ENCODE peak calls at places on chromosomes 13 and 19, in ten cellular contexts. One of them, this sample, is unnamed.

GRCh38 chr13:113596321-113597200 is 12.0 kb downstream of the TFDP1 start:
- DNase-seq in thyroid gland: no peak
- DNase-seq in fibroblast of mammary gland: no peak
- DNase-seq in colonic mucosa: no peak
- DNase-seq in WTC11: peak; percentile 7
- DNase-seq in AG04450: no peak
- DNase-seq in cardiac muscle cell: no peak
- DNase-seq in GM06990: no peak
- DNase-seq in neural crest cell: no peak
- DNase-seq in cardiac fibroblast: no peak
- DNase-seq in this sample: no peak

GRCh38 chr19:30565680-30566079 is 193.5 kb downstream of the ZNF536 start:
- DNase-seq in AG04450: no peak
- DNase-seq in cardiac muscle cell: no peak
- DNase-seq in cardiac fibroblast: no peak
- DNase-seq in WTC11: no peak
- DNase-seq in thyroid gland: no peak
- DNase-seq in GM06990: no peak
- DNase-seq in colonic mucosa: no peak
- DNase-seq in fibroblast of mammary gland: no peak
- DNase-seq in neural crest cell: no peak
- DNase-seq in this sample: no peak

GRCh38 chr19:15532779-15533521 is 24.6 kb downstream of the CYP4F22 start:
- DNase-seq in thyroid gland: no peak
- DNase-seq in GM06990: no peak
- DNase-seq in AG04450: no peak
- DNase-seq in WTC11: no peak
- DNase-seq in neural crest cell: no peak
- DNase-seq in colonic mucosa: no peak
- DNase-seq in cardiac fibroblast: peak; percentile 40
- DNase-seq in fibroblast of mammary gland: peak; percentile 11
- DNase-seq in cardiac muscle cell: peak; percentile 32
- DNase-seq in this sample: no peak

GRCh38 chr13:29969286-29969685 is 118.9 kb upstream of the UBL3 start:
- DNase-seq in AG04450: peak; percentile 43
- DNase-seq in thyroid gland: no peak
- DNase-seq in GM06990: no peak
- DNase-seq in fibroblast of mammary gland: peak; percentile 98
- DNase-seq in neural crest cell: no peak
- DNase-seq in colonic mucosa: no peak
- DNase-seq in cardiac muscle cell: peak; percentile 91
- DNase-seq in cardiac fibroblast: peak; percentile 81
- DNase-seq in WTC11: no peak
- DNase-seq in this sample: no peak

GRCh38 chr19:40933025-40933424 is 51.0 kb upstream of the CYP2A7 start:
- DNase-seq in thyroid gland: no peak
- DNase-seq in GM06990: no peak
- DNase-seq in cardiac fibroblast: peak; percentile 40
- DNase-seq in AG04450: no peak
- DNase-seq in cardiac muscle cell: peak; percentile 30
- DNase-seq in neural crest cell: no peak
- DNase-seq in colonic mucosa: no peak
- DNase-seq in WTC11: peak; percentile 58
- DNase-seq in fibroblast of mammary gland: peak; percentile 1
- DNase-seq in this sample: no peak

GRCh38 chr13:49976314-49977258 is 20.3 kb upstream of the TRIM13 start:
- DNase-seq in thyroid gland: peak; percentile 68
- DNase-seq in GM06990: no peak
- DNase-seq in colonic mucosa: peak; percentile 79
- DNase-seq in fibroblast of mammary gland: peak; percentile 74
- DNase-seq in cardiac fibroblast: peak; percentile 81
- DNase-seq in neural crest cell: peak; percentile 61
- DNase-seq in AG04450: peak; percentile 34
- DNase-seq in cardiac muscle cell: peak; percentile 84
- DNase-seq in WTC11: peak; percentile 76
- DNase-seq in this sample: peak; percentile 70

GRCh38 chr19:50002386-50002960 is 22.7 kb downstream of the VRK3 start:
- DNase-seq in neural crest cell: no peak
- DNase-seq in colonic mucosa: no peak
- DNase-seq in cardiac muscle cell: no peak
- DNase-seq in AG04450: no peak
- DNase-seq in WTC11: no peak
- DNase-seq in thyroid gland: no peak
- DNase-seq in fibroblast of mammary gland: no peak
- DNase-seq in cardiac fibroblast: no peak
- DNase-seq in GM06990: no peak
- DNase-seq in this sample: no peak

GRCh38 chr13:75479102-75479501 is 2.9 kb downstream of the TBC1D4 start:
- DNase-seq in WTC11: no peak
- DNase-seq in colonic mucosa: no peak
- DNase-seq in neural crest cell: no peak
- DNase-seq in GM06990: no peak
- DNase-seq in AG04450: no peak
- DNase-seq in cardiac fibroblast: no peak
- DNase-seq in fibroblast of mammary gland: no peak
- DNase-seq in thyroid gland: no peak
- DNase-seq in cardiac muscle cell: no peak
- DNase-seq in this sample: no peak

GRCh38 chr13:41284512-41285288 is 21.3 kb upstream of the MTRF1 start:
- DNase-seq in cardiac muscle cell: peak; percentile 66
- DNase-seq in colonic mucosa: no peak
- DNase-seq in cardiac fibroblast: peak; percentile 98
- DNase-seq in AG04450: peak; percentile 20
- DNase-seq in fibroblast of mammary gland: peak; percentile 93
- DNase-seq in neural crest cell: no peak
- DNase-seq in thyroid gland: no peak
- DNase-seq in WTC11: no peak
- DNase-seq in GM06990: no peak
- DNase-seq in this sample: no peak

GRCh38 chr19:3163230-3163886 is 15.2 kb upstream of the S1PR4 start:
- DNase-seq in neural crest cell: peak; percentile 62
- DNase-seq in WTC11: peak; percentile 83
- DNase-seq in fibroblast of mammary gland: peak; percentile 54
- DNase-seq in GM06990: no peak
- DNase-seq in thyroid gland: peak; percentile 53
- DNase-seq in AG04450: peak; percentile 30
- DNase-seq in cardiac muscle cell: peak; percentile 68
- DNase-seq in cardiac fibroblast: peak; percentile 63
- DNase-seq in colonic mucosa: peak; percentile 68
- DNase-seq in this sample: peak; percentile 75

GRCh38 chr13:38498271-38498670 is 148.6 kb downstream of the UFM1 start:
- DNase-seq in thyroid gland: no peak
- DNase-seq in cardiac muscle cell: no peak
- DNase-seq in cardiac fibroblast: no peak
- DNase-seq in fibroblast of mammary gland: no peak
- DNase-seq in GM06990: no peak
- DNase-seq in neural crest cell: no peak
- DNase-seq in colonic mucosa: no peak
- DNase-seq in WTC11: no peak
- DNase-seq in AG04450: no peak
- DNase-seq in this sample: no peak

GRCh38 chr13:32257649-32258048 is 57.5 kb downstream of the ZAR1L start:
- DNase-seq in WTC11: no peak
- DNase-seq in neural crest cell: no peak
- DNase-seq in cardiac muscle cell: no peak
- DNase-seq in GM06990: no peak
- DNase-seq in fibroblast of mammary gland: no peak
- DNase-seq in cardiac fibroblast: no peak
- DNase-seq in thyroid gland: no peak
- DNase-seq in AG04450: no peak
- DNase-seq in colonic mucosa: no peak
- DNase-seq in this sample: no peak

GRCh38 chr19:6199240-6199983 is 63.9 kb downstream of the ACSBG2 start:
- DNase-seq in AG04450: peak; percentile 97
- DNase-seq in thyroid gland: peak; percentile 98
- DNase-seq in WTC11: peak; percentile 98
- DNase-seq in GM06990: peak; percentile 100
- DNase-seq in fibroblast of mammary gland: peak; percentile 98
- DNase-seq in cardiac muscle cell: peak; percentile 99
- DNase-seq in cardiac fibroblast: peak; percentile 99
- DNase-seq in neural crest cell: peak; percentile 98
- DNase-seq in colonic mucosa: peak; percentile 98
- DNase-seq in this sample: peak; percentile 99

GRCh38 chr13:93736111-93736510 is 509.5 kb downstream of the GPC6 start:
- DNase-seq in WTC11: no peak
- DNase-seq in GM06990: no peak
- DNase-seq in fibroblast of mammary gland: peak; percentile 51
- DNase-seq in cardiac fibroblast: peak; percentile 62
- DNase-seq in AG04450: no peak
- DNase-seq in neural crest cell: no peak
- DNase-seq in thyroid gland: no peak
- DNase-seq in colonic mucosa: no peak
- DNase-seq in cardiac muscle cell: peak; percentile 31
- DNase-seq in this sample: no peak

GRCh38 chr13:102267191-102267590 is 134.7 kb downstream of the FGF14 start:
- DNase-seq in neural crest cell: no peak
- DNase-seq in GM06990: no peak
- DNase-seq in fibroblast of mammary gland: peak; percentile 54
- DNase-seq in cardiac muscle cell: no peak
- DNase-seq in thyroid gland: no peak
- DNase-seq in AG04450: no peak
- DNase-seq in WTC11: no peak
- DNase-seq in cardiac fibroblast: peak; percentile 44
- DNase-seq in colonic mucosa: no peak
- DNase-seq in this sample: no peak

GRCh38 chr13:98033277-98034247 is 80.1 kb downstream of the IPO5 start:
- DNase-seq in cardiac muscle cell: peak; percentile 69
- DNase-seq in GM06990: no peak
- DNase-seq in WTC11: peak; percentile 20
- DNase-seq in thyroid gland: peak; percentile 48
- DNase-seq in fibroblast of mammary gland: peak; percentile 66
- DNase-seq in neural crest cell: peak; percentile 26
- DNase-seq in AG04450: no peak
- DNase-seq in colonic mucosa: no peak
- DNase-seq in cardiac fibroblast: peak; percentile 79
- DNase-seq in this sample: peak; percentile 52

GRCh38 chr13:35630551-35631275 is 154.2 kb upstream of the MAB21L1 start:
- DNase-seq in thyroid gland: no peak
- DNase-seq in GM06990: no peak
- DNase-seq in colonic mucosa: no peak
- DNase-seq in neural crest cell: no peak
- DNase-seq in WTC11: peak; percentile 28
- DNase-seq in fibroblast of mammary gland: peak; percentile 74
- DNase-seq in AG04450: peak; percentile 16
- DNase-seq in cardiac fibroblast: peak; percentile 66
- DNase-seq in cardiac muscle cell: peak; percentile 65
- DNase-seq in this sample: peak; percentile 10

GRCh38 chr19:19663292-19664120 is at the start of gene ATP13A1:
- DNase-seq in cardiac muscle cell: peak; percentile 99
- DNase-seq in AG04450: peak; percentile 94
- DNase-seq in neural crest cell: peak; percentile 87
- DNase-seq in WTC11: peak; percentile 88
- DNase-seq in colonic mucosa: peak; percentile 95
- DNase-seq in fibroblast of mammary gland: peak; percentile 96
- DNase-seq in cardiac fibroblast: peak; percentile 97
- DNase-seq in thyroid gland: peak; percentile 99
- DNase-seq in GM06990: peak; percentile 96
- DNase-seq in this sample: peak; percentile 87
- TF ChIP-seq CTCF in cardiac muscle cell: no peak
- TF ChIP-seq CTCF in AG04450: no peak
- TF ChIP-seq CTCF in neural crest cell: peak; percentile 40
- TF ChIP-seq CTCF in WTC11: no peak
- TF ChIP-seq CTCF in colonic mucosa: no peak
- TF ChIP-seq CTCF in fibroblast of mammary gland: no peak
- TF ChIP-seq CTCF in cardiac fibroblast: no peak
- TF ChIP-seq CTCF in thyroid gland: peak; percentile 27
- TF ChIP-seq CTCF in GM06990: no peak
- TF ChIP-seq CTCF in this sample: no peak

GRCh38 chr19:44757057-44757734 is 8.7 kb downstream of the BCL3 start:
- DNase-seq in AG04450: no peak
- DNase-seq in thyroid gland: peak; percentile 37
- DNase-seq in fibroblast of mammary gland: peak; percentile 82
- DNase-seq in colonic mucosa: no peak
- DNase-seq in WTC11: peak; percentile 36
- DNase-seq in cardiac muscle cell: peak; percentile 91
- DNase-seq in cardiac fibroblast: peak; percentile 72
- DNase-seq in neural crest cell: peak; percentile 29
- DNase-seq in GM06990: no peak
- DNase-seq in this sample: peak; percentile 39

GRCh38 chr19:44756089-44756562 is 7.6 kb downstream of the BCL3 start:
- DNase-seq in cardiac muscle cell: no peak
- DNase-seq in fibroblast of mammary gland: no peak
- DNase-seq in colonic mucosa: no peak
- DNase-seq in WTC11: no peak
- DNase-seq in neural crest cell: no peak
- DNase-seq in GM06990: no peak
- DNase-seq in AG04450: no peak
- DNase-seq in thyroid gland: no peak
- DNase-seq in cardiac fibroblast: no peak
- DNase-seq in this sample: no peak

GRCh38 chr19:44759083-44759804 is 10.7 kb downstream of the BCL3 start:
- DNase-seq in neural crest cell: no peak
- DNase-seq in AG04450: no peak
- DNase-seq in thyroid gland: no peak
- DNase-seq in cardiac muscle cell: no peak
- DNase-seq in fibroblast of mammary gland: no peak
- DNase-seq in GM06990: no peak
- DNase-seq in cardiac fibroblast: no peak
- DNase-seq in colonic mucosa: no peak
- DNase-seq in WTC11: no peak
- DNase-seq in this sample: no peak

GRCh38 chr19:44758596-44758995 is 10.1 kb downstream of the BCL3 start:
- DNase-seq in thyroid gland: peak; percentile 45
- DNase-seq in AG04450: no peak
- DNase-seq in cardiac muscle cell: peak; percentile 58
- DNase-seq in colonic mucosa: no peak
- DNase-seq in neural crest cell: no peak
- DNase-seq in cardiac fibroblast: no peak
- DNase-seq in fibroblast of mammary gland: no peak
- DNase-seq in GM06990: no peak
- DNase-seq in WTC11: peak; percentile 72
- DNase-seq in this sample: no peak

GRCh38 chr19:44757735-44758505 is 9.4 kb downstream of the BCL3 start:
- DNase-seq in colonic mucosa: no peak
- DNase-seq in GM06990: no peak
- DNase-seq in WTC11: peak; percentile 76
- DNase-seq in AG04450: no peak
- DNase-seq in fibroblast of mammary gland: peak; percentile 73
- DNase-seq in thyroid gland: peak; percentile 66
- DNase-seq in cardiac muscle cell: peak; percentile 77
- DNase-seq in cardiac fibroblast: peak; percentile 68
- DNase-seq in neural crest cell: peak; percentile 62
- DNase-seq in this sample: peak; percentile 64
- TF ChIP-seq CTCF in colonic mucosa: no peak
- TF ChIP-seq CTCF in GM06990: no peak
- TF ChIP-seq CTCF in WTC11: no peak
- TF ChIP-seq CTCF in AG04450: no peak
- TF ChIP-seq CTCF in fibroblast of mammary gland: no peak
- TF ChIP-seq CTCF in thyroid gland: no peak
- TF ChIP-seq CTCF in cardiac muscle cell: peak; percentile 7
- TF ChIP-seq CTCF in cardiac fibroblast: no peak
- TF ChIP-seq CTCF in neural crest cell: no peak
- TF ChIP-seq CTCF in this sample: no peak

GRCh38 chr13:66492479-66492878 is 737.7 kb downstream of the PCDH9 start:
- DNase-seq in GM06990: no peak
- DNase-seq in neural crest cell: no peak
- DNase-seq in thyroid gland: no peak
- DNase-seq in AG04450: no peak
- DNase-seq in WTC11: no peak
- DNase-seq in cardiac muscle cell: no peak
- DNase-seq in fibroblast of mammary gland: no peak
- DNase-seq in cardiac fibroblast: no peak
- DNase-seq in colonic mucosa: no peak
- DNase-seq in this sample: peak; percentile 5
- TF ChIP-seq CTCF in GM06990: no peak
- TF ChIP-seq CTCF in neural crest cell: peak; percentile 53
- TF ChIP-seq CTCF in thyroid gland: peak; percentile 28
- TF ChIP-seq CTCF in AG04450: no peak
- TF ChIP-seq CTCF in WTC11: no peak
- TF ChIP-seq CTCF in cardiac muscle cell: no peak
- TF ChIP-seq CTCF in fibroblast of mammary gland: no peak
- TF ChIP-seq CTCF in cardiac fibroblast: peak; percentile 18
- TF ChIP-seq CTCF in colonic mucosa: no peak
- TF ChIP-seq CTCF in this sample: peak; percentile 48

GRCh38 chr19:10835754-10836477 is at the start of gene TMED1:
- DNase-seq in cardiac muscle cell: peak; percentile 100
- DNase-seq in thyroid gland: peak; percentile 100
- DNase-seq in AG04450: peak; percentile 97
- DNase-seq in colonic mucosa: peak; percentile 100
- DNase-seq in GM06990: peak; percentile 93
- DNase-seq in WTC11: peak; percentile 100
- DNase-seq in cardiac fibroblast: peak; percentile 100
- DNase-seq in neural crest cell: peak; percentile 99
- DNase-seq in fibroblast of mammary gland: peak; percentile 99
- DNase-seq in this sample: peak; percentile 98
- TF ChIP-seq CTCF in cardiac muscle cell: peak; percentile 18
- TF ChIP-seq CTCF in thyroid gland: peak; percentile 20
- TF ChIP-seq CTCF in AG04450: peak; percentile 27
- TF ChIP-seq CTCF in colonic mucosa: no peak
- TF ChIP-seq CTCF in GM06990: peak; percentile 8
- TF ChIP-seq CTCF in WTC11: peak; percentile 36
- TF ChIP-seq CTCF in cardiac fibroblast: peak; percentile 13
- TF ChIP-seq CTCF in neural crest cell: peak; percentile 32
- TF ChIP-seq CTCF in fibroblast of mammary gland: no peak
- TF ChIP-seq CTCF in this sample: peak; percentile 54

This sample was measured in endothelial cell.